ENCODE peak calls at places on chromosomes 2 and 18, in four cellular contexts. Y is SJSA1; R is mesendoderm; U is CD8-positive, alpha-beta T cell. S is an unnamed sample. For H3K36me3 and H3K4me1, the result is how much of the 10 kb centered on the place peaks cover.

GRCh38 chr2:199704358-199705238 is 146.4 kb downstream of the FTCDNL1 start:
- DNase-seq in Y (no peak), R (peak), U (no peak), S (peak)

GRCh38 chr2:171403181-171403580 is 30.6 kb downstream of the METTL8 start:
- DNase-seq in Y (no peak), R (no peak), U (no peak), S (no peak)

GRCh38 chr2:107595749-107596148 is 230.9 kb upstream of the RGPD4 start:
- DNase-seq in Y (no peak), R (peak), U (no peak), S (no peak)

GRCh38 chr18:2880473-2880872 is 33.7 kb downstream of the EMILIN2 start:
- DNase-seq in Y (no peak), R (no peak), U (no peak), S (no peak)

GRCh38 chr2:231260442-231260841 is 62.0 kb downstream of the ARMC9 start:
- DNase-seq in Y (peak), R (peak), U (no peak), S (no peak)

GRCh38 chr2:68716948-68717661 is 17.5 kb upstream of the ARHGAP25 start:
- DNase-seq in Y (no peak), R (no peak), U (no peak), S (no peak)

GRCh38 chr2:64228126-64228678 is 84.0 kb upstream of the PELI1 start:
- DNase-seq in Y (peak), R (peak), U (peak), S (peak)

GRCh38 chr2:95531254-95531771 is 46.8 kb upstream of the TRIM43B start:
- DNase-seq in Y (no peak), R (no peak), U (no peak), S (no peak)

GRCh38 chr2:148926291-148926961 is 51.4 kb downstream of the KIF5C start:
- DNase-seq in Y (no peak), R (peak), U (peak), S (peak)

GRCh38 chr2:114192362-114192761 is 250.1 kb upstream of the DPP10 start:
- DNase-seq in Y (no peak), R (peak), U (no peak), S (no peak)

GRCh38 chr2:235807347-235807746 is 313.5 kb downstream of the AGAP1 start:
- DNase-seq in Y (no peak), R (peak), U (no peak), S (no peak)

GRCh38 chr2:96256611-96257113 is 9.1 kb downstream of the TMEM127 start:
- DNase-seq in Y (no peak), R (no peak), U (no peak), S (no peak)

GRCh38 chr2:85477884-85478283 is 59.4 kb downstream of the SH2D6 start:
- DNase-seq in Y (no peak), R (no peak), U (no peak), S (no peak)

GRCh38 chr2:20254731-20255130 is 29.8 kb upstream of the SDC1 start:
- DNase-seq in Y (no peak), R (no peak), U (no peak), S (no peak)

GRCh38 chr2:20250436-20250835 is 25.5 kb upstream of the SDC1 start:
- DNase-seq in Y (no peak), R (no peak), U (no peak), S (no peak)

GRCh38 chr2:20247084-20247483 is 22.2 kb upstream of the SDC1 start:
- DNase-seq in Y (no peak), R (no peak), U (no peak), S (no peak)

GRCh38 chr2:20249170-20249569 is 24.2 kb upstream of the SDC1 start:
- DNase-seq in Y (no peak), R (no peak), U (no peak), S (no peak)
- H3K36me3 ChIP-seq in Y (half or more), R (under half), U (under half), S (under half)

DNA sequence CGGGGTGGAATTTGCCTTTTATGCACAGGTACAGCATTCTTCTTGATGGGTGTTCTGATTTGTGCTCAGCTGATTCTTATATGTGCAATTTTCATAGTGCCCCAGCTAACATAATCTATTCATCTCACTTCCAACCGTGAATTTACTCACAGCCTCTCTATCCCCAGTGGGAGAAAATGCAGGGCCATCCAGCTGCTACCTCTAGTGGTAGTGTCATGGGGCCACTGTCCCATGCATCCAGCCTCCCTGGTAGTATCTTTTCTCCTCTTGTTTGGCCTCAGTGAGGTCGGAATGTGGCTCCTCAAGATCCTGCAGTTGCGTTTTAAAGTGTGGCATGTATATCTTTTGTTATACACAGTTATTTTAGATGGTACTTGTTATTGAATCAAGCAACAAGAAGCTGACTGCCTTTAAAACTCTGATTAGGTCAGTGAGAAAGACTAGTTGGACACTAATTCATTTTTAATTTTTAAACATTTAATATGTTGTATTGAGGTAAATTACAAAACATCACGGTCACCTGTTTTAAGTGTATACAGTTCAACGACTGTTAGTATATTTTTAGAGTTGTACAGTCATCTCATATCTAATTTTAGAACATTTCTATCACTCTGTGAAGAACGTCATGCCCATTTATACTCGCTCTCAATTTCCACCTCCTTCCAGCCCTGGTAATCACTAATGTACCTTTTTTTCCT is 67.9 kb upstream of the TXNDC2 start:
- DNase-seq in Y (no peak), R (no peak), U (no peak), S (no peak)
- H3K4me1 ChIP-seq in Y (under half), R (under half), U (under half), S (under half)

DNA sequence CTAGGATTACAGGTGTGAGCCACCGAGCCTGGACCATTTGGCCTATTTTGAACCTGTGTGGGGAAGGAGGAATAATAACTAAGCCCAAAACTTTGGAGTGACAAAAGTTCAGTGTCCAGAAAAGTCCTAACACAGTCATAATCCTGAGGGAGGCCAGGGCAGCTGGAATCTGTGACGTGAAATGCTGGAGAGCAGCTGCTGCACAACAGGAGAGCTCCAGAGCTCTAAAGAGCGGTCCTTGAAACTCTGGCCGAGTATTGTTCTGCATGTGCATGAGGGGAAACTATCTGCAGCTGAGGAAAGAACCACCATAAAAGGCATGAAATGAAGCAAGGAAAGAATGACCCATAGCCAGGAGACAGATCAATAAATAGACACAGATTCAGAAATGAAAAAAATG is 27.8 kb downstream of the HADHA start:
- DNase-seq in Y (no peak), R (no peak), U (no peak), S (no peak)
- H3K36me3 ChIP-seq in Y (half or more), R (under half), U (under half), S (under half)

GRCh38 chr2:160222546-160223281 is 22.6 kb upstream of the ITGB6 start:
- DNase-seq in Y (no peak), R (no peak), U (no peak), S (no peak)
- H3K4me1 ChIP-seq in Y (half or more), R (under half), U (under half), S (under half)

GRCh38 chr2:207766697-207767460 is 2.8 kb downstream of the FZD5 start:
- DNase-seq in Y (no peak), R (peak), U (no peak), S (no peak)
- H3K36me3 ChIP-seq in Y (under half), R (under half), U (under half), S (under half)

GRCh38 chr2:9594361-9595063 is 36.3 kb downstream of the YWHAQ start:
- DNase-seq in Y (peak), R (peak), U (no peak), S (peak)
- H3K4me1 ChIP-seq in Y (under half), R (under half), U (under half), S (under half)

GRCh38 chr2:42281682-42282081 is 79.3 kb downstream of the COX7A2L start:
- DNase-seq in Y (no peak), R (no peak), U (no peak), S (no peak)
- H3K36me3 ChIP-seq in Y (under half), R (under half), U (under half), S (under half)

DNA sequence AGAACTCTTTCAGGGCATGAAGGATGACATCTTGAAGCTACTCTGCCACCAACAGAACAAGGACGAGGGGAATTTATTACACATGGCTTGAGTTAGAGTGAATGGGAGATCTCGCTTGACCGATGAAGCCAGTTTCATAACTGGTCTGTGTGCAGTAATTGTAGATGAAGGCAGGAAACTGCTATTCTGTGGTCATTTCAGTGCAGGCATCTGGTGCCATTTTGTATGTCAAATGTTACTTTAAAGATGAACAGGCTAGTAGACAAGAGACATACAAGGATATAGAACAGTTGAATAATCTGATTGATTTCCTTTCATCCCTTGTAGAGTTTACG is 20.6 kb downstream of the GREB1 start:
- DNase-seq in Y (no peak), R (no peak), U (no peak), S (no peak)
- H3K4me1 ChIP-seq in Y (under half), R (under half), U (under half), S (under half)

S was measured in small intestine.